ENCODE peak calls at places on chromosomes 12 and 14, in nine cellular contexts. N is AG09309, J is cardiac fibroblast, I is PC-9, E is cardiac muscle cell, D is lower lobe of right lung, R is esophagus muscularis mucosa, Z is choroid plexus epithelial cell, W is vagina. B is an unnamed sample.

GRCh38 chr12:71551529-71551928 is 111.9 kb downstream of the LGR5 start:
- DNase-seq in N (peak; percentile 20), J (peak; percentile 65), I (no peak), E (peak; percentile 58), D (no peak), R (no peak), Z (peak; percentile 58), W (no peak), B (peak; percentile 33)

GRCh38 chr14:95049952-95050351 is 107.4 kb downstream of the DICER1 start:
- DNase-seq in N (no peak), J (no peak), I (no peak), E (no peak), D (no peak), R (no peak), Z (no peak), W (no peak), B (no peak)

GRCh38 chr12:91138337-91138905 is 27.1 kb upstream of the LUM start:
- DNase-seq in N (no peak), J (peak; percentile 62), I (no peak), E (peak; percentile 61), D (no peak), R (no peak), Z (peak; percentile 26), W (no peak), B (no peak)

GRCh38 chr14:89853976-89854693 is 100.4 kb downstream of the EFCAB11 start:
- DNase-seq in N (peak; percentile 82), J (peak; percentile 47), I (no peak), E (peak; percentile 65), D (no peak), R (no peak), Z (no peak), W (no peak), B (no peak)

GRCh38 chr12:49230810-49231209 is 34.1 kb upstream of the TUBA1C start:
- DNase-seq in N (no peak), J (no peak), I (no peak), E (no peak), D (no peak), R (no peak), Z (no peak), W (no peak), B (no peak)

GRCh38 chr12:132430838-132431826 is 58.8 kb upstream of the FBRSL1 start:
- DNase-seq in N (no peak), J (no peak), I (no peak), E (no peak), D (no peak), R (no peak), Z (no peak), W (no peak), B (no peak)

GRCh38 chr12:75913502-75914110 is 118.0 kb downstream of the PHLDA1 start:
- DNase-seq in N (no peak), J (peak; percentile 57), I (no peak), E (peak; percentile 54), D (no peak), R (no peak), Z (no peak), W (no peak), B (no peak)

GRCh38 chr12:64450711-64451486 is 1.0 kb upstream of the TBK1 start:
- DNase-seq in N (no peak), J (peak; percentile 16), I (no peak), E (peak; percentile 21), D (no peak), R (no peak), Z (peak; percentile 39), W (no peak), B (peak; percentile 13)

GRCh38 chr14:102479107-102479506 is 30.5 kb downstream of the ANKRD9 start:
- DNase-seq in N (no peak), J (no peak), I (no peak), E (no peak), D (no peak), R (no peak), Z (no peak), W (no peak), B (no peak)

GRCh38 chr12:130872179-130873096 is 572 bp downstream of the RAN start:
- DNase-seq in N (no peak), J (peak; percentile 32), I (peak; percentile 33), E (peak; percentile 33), D (peak; percentile 61), R (no peak), Z (peak; percentile 52), W (no peak), B (peak; percentile 36)

GRCh38 chr14:77376380-77376770 is 519 bp downstream of the TMED8 start:
- DNase-seq in N (no peak), J (peak; percentile 25), I (no peak), E (no peak), D (peak; percentile 52), R (no peak), Z (peak; percentile 21), W (no peak), B (peak; percentile 17)

GRCh38 chr12:1811281-1811947 is 9.0 kb upstream of the LRTM2 start:
- DNase-seq in N (no peak), J (peak; percentile 36), I (no peak), E (peak; percentile 69), D (no peak), R (no peak), Z (peak; percentile 86), W (no peak), B (no peak)

GRCh38 chr12:106855221-106855758 is 80.8 kb downstream of the RIC8B start:
- DNase-seq in N (no peak), J (no peak), I (no peak), E (no peak), D (no peak), R (no peak), Z (no peak), W (no peak), B (no peak)

DNA sequence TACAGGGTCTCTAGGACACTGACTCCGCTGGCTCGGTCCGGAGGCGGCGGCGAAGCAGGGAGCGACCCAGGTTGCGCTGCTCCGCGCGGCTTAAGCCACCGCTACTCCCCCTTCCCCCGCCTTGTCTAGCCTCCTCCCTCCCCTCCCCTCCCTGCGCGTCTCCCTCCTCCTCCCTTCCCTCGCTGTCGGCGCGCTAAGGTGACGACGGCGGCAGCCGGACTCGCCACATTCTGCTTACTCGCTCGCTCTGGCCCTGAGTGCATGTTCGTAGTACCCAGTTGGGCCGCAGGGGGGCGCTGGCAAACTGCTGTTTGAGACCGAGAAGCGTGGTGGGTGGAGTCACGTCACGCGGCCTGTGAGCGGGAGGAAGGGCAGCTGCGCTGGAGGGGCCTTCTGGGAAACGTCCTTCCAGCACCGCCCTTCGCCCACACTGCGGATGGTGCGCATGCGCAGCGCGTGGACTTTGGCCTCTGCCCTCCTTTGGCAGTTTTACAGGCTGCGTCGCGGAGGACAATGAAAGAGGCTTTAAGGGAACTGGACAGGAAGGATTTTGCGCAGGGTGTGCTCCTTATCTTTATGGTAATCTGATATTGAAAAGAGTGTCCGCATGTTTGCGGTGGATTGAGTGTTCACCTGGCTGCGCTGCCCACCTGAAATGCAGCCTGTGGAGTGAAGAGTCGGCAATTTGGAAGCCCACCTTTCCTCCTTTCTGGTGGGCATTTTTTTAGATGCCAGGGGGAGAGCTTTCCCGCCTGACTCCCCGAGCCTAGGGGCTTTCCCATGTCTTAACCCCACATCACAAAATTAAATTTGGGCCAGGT is at the start of gene SCAF11:
- DNase-seq in N (peak; percentile 98), J (peak; percentile 100), I (peak; percentile 100), E (peak; percentile 100), D (peak; percentile 100), R (peak; percentile 100), Z (peak; percentile 100), W (peak; percentile 100), B (peak; percentile 100)
- TF ChIP-seq CTCF in N (peak; percentile 97), J (peak; percentile 95), I (peak; percentile 92), E (peak; percentile 93), D (peak; percentile 89), R (no peak), Z (peak; percentile 90), W (peak; percentile 98), B (peak; percentile 89)

DNA sequence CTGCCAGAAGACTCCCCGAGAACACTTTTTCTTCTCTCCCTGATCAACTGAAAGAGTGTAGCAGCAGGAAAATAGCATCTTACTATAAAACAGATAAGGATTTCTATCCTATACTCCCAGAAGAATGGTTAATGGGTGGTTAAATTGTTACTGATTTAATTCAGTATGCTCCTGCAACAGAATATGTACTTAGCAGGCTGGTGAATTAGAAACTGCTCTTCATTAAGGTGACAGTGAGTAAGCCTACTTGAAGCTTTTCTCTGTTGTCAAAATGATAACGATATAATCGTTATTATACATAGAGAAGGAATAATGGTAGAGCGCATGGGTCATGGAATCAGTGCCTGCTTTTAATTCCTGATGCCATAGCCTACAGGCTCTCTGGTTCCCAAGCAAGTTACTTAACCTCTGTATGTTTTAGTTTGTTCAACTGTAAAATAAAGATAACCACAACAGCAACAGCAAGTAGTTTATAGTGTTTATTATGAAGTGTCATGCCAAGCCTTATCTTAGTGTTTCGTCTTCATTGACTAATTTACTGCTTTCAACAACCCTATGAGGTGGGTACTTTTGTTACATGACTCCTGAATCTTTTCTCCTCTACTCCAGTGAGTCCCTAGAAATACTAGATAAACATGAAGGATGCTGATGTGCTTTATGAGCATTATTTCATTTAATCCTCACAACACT is 392.6 kb downstream of the CCDC91 start:
- DNase-seq in N (no peak), J (no peak), I (no peak), E (no peak), D (no peak), R (no peak), Z (no peak), W (no peak), B (no peak)
- H3K4me3 ChIP-seq in N (no peak overlapping the region), J (no peak overlapping the region), I (no peak overlapping the region), E (no peak overlapping the region), D (no peak overlapping the region), R (no peak overlapping the region), Z (no peak overlapping the region), W (no peak overlapping the region), B (no peak overlapping the region)

GRCh38 chr12:30753761-30754382 is 879 bp downstream of the CAPRIN2 start:
- DNase-seq in N (no peak), J (peak; percentile 52), I (no peak), E (peak; percentile 41), D (no peak), R (no peak), Z (peak; percentile 45), W (no peak), B (peak; percentile 13)
- TF ChIP-seq CTCF in N (no peak), J (no peak), I (no peak), E (no peak), D (no peak), R (no peak), Z (no peak), W (no peak), B (no peak)

GRCh38 chr14:55026793-55027560 is at the start of the genes SOCS4 and WDHD1:
- DNase-seq in N (peak; percentile 66), J (peak; percentile 96), I (peak; percentile 96), E (peak; percentile 95), D (peak; percentile 97), R (peak; percentile 97), Z (peak; percentile 92), W (no peak), B (peak; percentile 95)

GRCh38 chr14:55028066-55028465 is 1.0 kb downstream of the SOCS4 start:
- DNase-seq in N (no peak), J (no peak), I (no peak), E (peak; percentile 19), D (no peak), R (no peak), Z (no peak), W (no peak), B (no peak)

GRCh38 chr14:55028476-55028875 is 1.4 kb downstream of the SOCS4 start:
- DNase-seq in N (no peak), J (no peak), I (no peak), E (no peak), D (no peak), R (no peak), Z (no peak), W (no peak), B (no peak)

GRCh38 chr14:55026441-55026792 is 482 bp downstream of the WDHD1 start:
- DNase-seq in N (no peak), J (no peak), I (no peak), E (no peak), D (no peak), R (no peak), Z (no peak), W (no peak), B (no peak)

GRCh38 chr14:55025948-55026347 is 951 bp downstream of the WDHD1 start:
- DNase-seq in N (no peak), J (no peak), I (no peak), E (no peak), D (no peak), R (no peak), Z (no peak), W (no peak), B (no peak)
- H3K4me3 ChIP-seq in N (peak overlapping the region; percentile 100), J (peak overlapping the region; percentile 67), I (peak overlapping the region; percentile 80), E (peak overlapping the region; percentile 62), D (peak overlapping the region; percentile 87), R (peak overlapping the region; percentile 88), Z (peak overlapping the region; percentile 86), W (peak overlapping the region; percentile 75), B (peak overlapping the region; percentile 63)